ENCODE peak calls at places on chromosomes 4 and X, in five cellular contexts. E is GM20000; N is heart right ventricle; W is lung; G is activated CD8-positive, alpha-beta T cell treated with anti-CD3 and anti-CD28 coated beads for 36 hours. P is an unnamed sample.

GRCh38 chr4:156638925-156639605 is 332.5 kb downstream of the PDGFC start:
- DNase-seq in E (no peak), G (no peak), W (no peak), N (no peak), P (no peak)

GRCh38 chr4:131370846-131371245 is 1778.2 kb upstream of the PCDH10 start:
- DNase-seq in N (no peak), G (no peak), E (no peak), W (no peak), P (no peak)

GRCh38 chr4:65416875-65417274 is 253.4 kb downstream of the EPHA5 start:
- DNase-seq in N (peak; percentile 31), W (no peak), E (no peak), G (no peak), P (no peak)

GRCh38 chr4:154491731-154492249 is at the start of gene DCHS2:
- DNase-seq in W (no peak), G (peak; percentile 42), N (peak; percentile 28), E (peak; percentile 64), P (peak; percentile 48)

GRCh38 chr4:15400911-15401671 is 26.7 kb upstream of the C1QTNF7 start:
- DNase-seq in G (peak; percentile 68), W (peak; percentile 74), N (peak; percentile 45), E (no peak), P (no peak)

GRCh38 chr4:6620296-6620695 is 20.2 kb upstream of the MRFAP1 start:
- DNase-seq in N (no peak), W (no peak), E (no peak), G (no peak), P (no peak)

GRCh38 chr4:145154573-145154972 is 25.8 kb downstream of the OTUD4 start:
- DNase-seq in G (peak; percentile 11), E (peak; percentile 12), W (no peak), N (no peak), P (peak; percentile 30)

GRCh38 chrX:68571292-68572256 is 72.7 kb downstream of the YIPF6 start:
- DNase-seq in W (no peak), N (no peak), G (peak; percentile 27), E (peak; percentile 22), P (peak; percentile 19)

GRCh38 chr4:32858971-32859370 is 2138.8 kb downstream of the PCDH7 start:
- DNase-seq in W (no peak), N (no peak), G (no peak), E (no peak), P (no peak)

GRCh38 chr4:154018659-154019058 is 229.8 kb upstream of the SFRP2 start:
- DNase-seq in G (peak; percentile 61), E (no peak), W (no peak), N (no peak), P (no peak)

GRCh38 chrX:104567506-104567905 is 1.5 kb downstream of the IL1RAPL2 start:
- DNase-seq in G (no peak), N (no peak), W (no peak), E (no peak), P (no peak)
- TF ChIP-seq CTCF in G (no peak), N (no peak), W (no peak), E (no peak), P (no peak)

DNA sequence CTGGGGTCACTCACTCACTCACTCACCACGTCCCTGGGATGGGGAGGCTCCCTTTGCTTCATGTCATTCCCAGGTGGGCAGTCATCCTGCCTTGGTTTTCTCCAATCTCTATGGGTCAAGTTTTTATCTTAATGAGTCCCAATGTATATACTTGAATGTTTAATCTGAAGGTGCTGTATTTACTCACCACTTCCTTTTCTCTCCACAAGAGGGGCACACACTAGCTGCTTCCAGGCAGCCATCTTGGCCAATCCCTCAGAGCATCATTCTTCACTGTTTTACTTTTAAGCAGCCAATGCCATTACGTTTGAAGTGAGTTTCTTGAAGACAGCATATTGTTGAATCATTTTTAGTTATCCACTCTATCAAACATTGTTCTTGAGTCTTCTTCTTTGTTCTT is 153.4 kb upstream of the ARSJ start:
- DNase-seq in W (no peak), G (peak; percentile 6), E (no peak), N (no peak), P (no peak)
- TF ChIP-seq CTCF in W (no peak), G (peak; percentile 45), E (no peak), N (no peak), P (no peak)

DNA sequence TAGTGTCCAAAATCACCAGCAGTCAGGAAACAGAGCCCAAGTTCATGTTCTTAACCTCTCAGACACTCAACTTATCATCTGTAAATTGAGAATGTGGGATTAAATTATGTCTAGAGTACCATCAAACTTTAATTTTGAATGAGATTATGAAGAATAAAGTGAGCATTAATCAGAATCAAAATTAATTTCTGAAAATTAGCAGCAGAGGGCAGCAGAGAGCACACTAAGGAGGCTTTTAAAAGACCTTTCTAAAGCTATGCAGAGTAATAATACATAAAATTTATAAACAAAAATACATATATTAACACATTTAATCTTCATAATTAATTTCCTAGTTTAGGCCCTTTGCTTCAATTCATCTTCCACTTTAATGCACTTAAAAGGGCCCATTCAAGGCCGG is 7.1 kb downstream of the TASL start:
- DNase-seq in N (no peak), W (no peak), E (no peak), G (no peak), P (no peak)
- TF ChIP-seq CTCF in N (peak; percentile 53), W (peak; percentile 38), E (no peak), G (peak; percentile 69), P (peak; percentile 52)

GRCh38 chr4:40840985-40841571 is 91.3 kb downstream of the NSUN7 start:
- DNase-seq in N (peak; percentile 65), E (peak; percentile 68), G (peak; percentile 95), W (peak; percentile 73), P (peak; percentile 56)
- TF ChIP-seq CTCF in N (peak; percentile 60), E (peak; percentile 72), G (peak; percentile 77), W (peak; percentile 49), P (peak; percentile 80)

GRCh38 chr4:109434007-109434792 is 585 bp downstream of the SEC24B start:
- DNase-seq in N (peak; percentile 51), E (peak; percentile 20), G (peak; percentile 19), W (peak; percentile 42), P (peak; percentile 17)
- TF ChIP-seq CTCF in N (no peak), E (no peak), G (no peak), W (no peak), P (no peak)

GRCh38 chr4:127486248-127486647 is 146.5 kb upstream of the INTU start:
- DNase-seq in N (no peak), W (no peak), G (no peak), E (no peak), P (no peak)
- TF ChIP-seq CTCF in N (no peak), W (no peak), G (no peak), E (no peak), P (no peak)

DNA sequence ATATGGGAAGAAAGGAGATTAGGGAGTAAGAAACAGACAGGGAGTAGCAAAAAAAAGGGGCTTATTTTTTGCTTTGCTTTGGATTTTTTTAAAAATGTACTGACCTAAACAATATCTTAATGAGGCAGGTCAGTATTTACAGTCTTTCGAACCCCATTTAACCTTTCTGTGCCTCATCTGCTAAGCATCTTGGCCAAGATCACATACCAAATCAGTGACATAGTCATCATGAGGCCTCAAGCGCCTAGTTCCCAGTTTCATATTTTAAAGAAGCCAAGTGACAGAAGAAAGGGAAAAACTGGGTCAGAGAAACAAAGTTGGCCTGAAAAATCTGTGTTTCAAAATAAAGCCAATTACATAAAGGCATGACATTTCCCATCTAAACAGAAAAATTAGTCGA is 94.7 kb upstream of the WDR44 start:
- DNase-seq in N (no peak), W (no peak), E (no peak), G (no peak), P (no peak)
- TF ChIP-seq CTCF in N (no peak), W (no peak), E (no peak), G (no peak), P (no peak)

GRCh38 chrX:21802054-21802660 is 37.3 kb upstream of the MBTPS2 start:
- DNase-seq in E (no peak), G (no peak), W (no peak), N (no peak), P (no peak)
- TF ChIP-seq CTCF in E (no peak), G (no peak), W (no peak), N (no peak), P (no peak)

P was measured in GM13977.